ENCODE peak calls at places on chromosomes 13 and 19, in five cellular contexts. Y, B, W, C and V are unnamed samples.

GRCh38 chr19:27676334-27676733 is 1536.6 kb downstream of the UQCRFS1 start:
- DNase-seq in B (no peak), W (no peak), C (no peak), Y (no peak), V (no peak)

GRCh38 chr13:50081899-50082425 is 66.7 kb downstream of the KCNRG start:
- DNase-seq in C (peak), W (peak), B (peak), Y (peak), V (peak)

GRCh38 chr19:1846517-1847205 is 1.6 kb downstream of the REXO1 start:
- DNase-seq in B (no peak), Y (no peak), C (no peak), W (no peak), V (no peak)

GRCh38 chr19:33177417-33177976 is 16.6 kb upstream of the LRP3 start:
- DNase-seq in C (peak), W (no peak), B (no peak), Y (no peak), V (peak)

GRCh38 chr19:53193534-53194222 is 520 bp upstream of the ZNF665 start:
- DNase-seq in B (no peak), Y (no peak), C (no peak), W (no peak), V (no peak)

GRCh38 chr13:31699650-31700049 is 39.7 kb upstream of the RXFP2 start:
- DNase-seq in W (no peak), C (no peak), Y (no peak), B (no peak), V (peak)

GRCh38 chr13:60629158-60629557 is 232.1 kb downstream of the TDRD3 start:
- DNase-seq in C (no peak), B (no peak), Y (no peak), W (no peak), V (no peak)

GRCh38 chr13:106500450-106500849 is 35.0 kb downstream of the EFNB2 start:
- DNase-seq in Y (no peak), C (no peak), B (peak), W (no peak), V (no peak)

GRCh38 chr13:50616101-50616500 is 227.4 kb downstream of the DLEU7 start:
- DNase-seq in W (peak), C (no peak), Y (no peak), B (peak), V (no peak)

GRCh38 chr19:3369337-3370213 is 3.2 kb downstream of the NFIC start:
- DNase-seq in Y (peak), C (no peak), B (peak), W (peak), V (no peak)

GRCh38 chr19:46608178-46608577 is 7.0 kb downstream of the CALM3 start:
- DNase-seq in W (no peak), Y (no peak), B (no peak), C (no peak), V (no peak)

GRCh38 chr13:20190481-20191310 is 2.0 kb downstream of the GJB2 start:
- DNase-seq in B (peak), Y (no peak), C (no peak), W (peak), V (no peak)

GRCh38 chr13:33348366-33348765 is 62.8 kb upstream of the STARD13 start:
- DNase-seq in B (peak), W (peak), Y (no peak), C (no peak), V (peak)

GRCh38 chr19:3187662-3188511 is 2.2 kb downstream of the NCLN start:
- DNase-seq in C (no peak), Y (no peak), W (no peak), B (no peak), V (no peak)

GRCh38 chr19:12774588-12775555 is at the start of gene HOOK2:
- DNase-seq in C (no peak), Y (no peak), B (no peak), W (no peak), V (no peak)

GRCh38 chr19:18385675-18386542 is at the start of gene GDF15:
- DNase-seq in B (peak), Y (no peak), C (peak), W (peak), V (peak)

DNA sequence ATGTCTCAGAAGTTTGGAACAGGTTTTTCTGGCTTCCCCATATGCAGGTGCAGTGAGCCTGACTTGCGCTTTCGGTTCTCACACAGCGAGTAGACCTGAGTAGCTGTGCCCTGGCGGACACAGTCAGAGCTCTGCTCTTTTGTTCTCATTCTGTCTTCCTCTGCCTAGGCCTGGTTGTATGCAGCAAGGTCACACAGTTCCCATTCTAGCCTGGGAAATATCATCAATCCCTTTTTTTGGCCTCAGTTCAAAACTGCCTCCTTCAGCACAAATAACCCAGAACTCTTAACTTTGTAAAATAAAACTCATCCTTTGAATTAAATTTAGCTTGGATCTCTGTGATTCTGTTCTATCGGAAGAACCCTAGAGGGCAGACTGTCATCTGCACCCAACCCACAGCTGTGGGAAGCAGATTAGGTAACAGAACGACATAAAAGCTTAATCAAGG is 10.2 kb downstream of the OXGR1 start:
- DNase-seq in W (no peak), C (no peak), Y (no peak), B (no peak), V (no peak)
- TF ChIP-seq CTCF in W (peak), C (no peak), Y (peak), B (peak), V (no peak)

DNA sequence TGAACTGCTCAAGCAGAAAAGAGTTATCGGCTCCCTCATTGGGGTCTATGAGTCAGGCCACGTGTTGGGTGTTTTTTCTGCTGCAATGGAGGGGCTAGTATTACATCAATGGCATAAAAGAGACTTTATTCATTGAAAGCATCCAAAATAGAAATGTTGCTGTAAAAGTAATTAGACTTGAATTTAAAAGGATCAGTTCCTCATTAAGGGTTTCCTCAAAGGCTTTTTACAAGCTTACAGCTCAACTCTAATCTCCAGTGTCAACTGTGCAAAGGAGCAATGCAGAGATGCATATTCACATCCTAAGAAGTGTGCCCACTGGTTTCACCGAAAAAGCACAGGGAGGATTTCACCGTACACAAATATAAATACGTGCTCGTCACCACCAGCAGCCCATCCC is 300.3 kb downstream of the FOXO1 start:
- DNase-seq in B (no peak), C (no peak), Y (no peak), W (no peak), V (no peak)
- TF ChIP-seq CTCF in B (no peak), C (no peak), Y (no peak), W (no peak), V (no peak)

GRCh38 chr19:8526345-8527062 is 12.5 kb upstream of the ZNF414 start:
- DNase-seq in W (peak), C (peak), B (peak), Y (peak), V (peak)

GRCh38 chr19:8530061-8530679 is 16.2 kb upstream of the ZNF414 start:
- DNase-seq in B (no peak), C (no peak), W (no peak), Y (no peak), V (no peak)

GRCh38 chr19:8529369-8530006 is 15.5 kb upstream of the ZNF414 start:
- DNase-seq in B (no peak), W (no peak), Y (no peak), C (no peak), V (no peak)

GRCh38 chr19:8528500-8528899 is 14.5 kb upstream of the ZNF414 start:
- DNase-seq in Y (no peak), B (no peak), W (no peak), C (no peak), V (no peak)

GRCh38 chr19:8525401-8525684 is 11.4 kb upstream of the ZNF414 start:
- DNase-seq in Y (no peak), B (no peak), C (no peak), W (no peak), V (no peak)
- TF ChIP-seq CTCF in Y (no peak), B (peak), C (no peak), W (peak), V (peak)

DNA sequence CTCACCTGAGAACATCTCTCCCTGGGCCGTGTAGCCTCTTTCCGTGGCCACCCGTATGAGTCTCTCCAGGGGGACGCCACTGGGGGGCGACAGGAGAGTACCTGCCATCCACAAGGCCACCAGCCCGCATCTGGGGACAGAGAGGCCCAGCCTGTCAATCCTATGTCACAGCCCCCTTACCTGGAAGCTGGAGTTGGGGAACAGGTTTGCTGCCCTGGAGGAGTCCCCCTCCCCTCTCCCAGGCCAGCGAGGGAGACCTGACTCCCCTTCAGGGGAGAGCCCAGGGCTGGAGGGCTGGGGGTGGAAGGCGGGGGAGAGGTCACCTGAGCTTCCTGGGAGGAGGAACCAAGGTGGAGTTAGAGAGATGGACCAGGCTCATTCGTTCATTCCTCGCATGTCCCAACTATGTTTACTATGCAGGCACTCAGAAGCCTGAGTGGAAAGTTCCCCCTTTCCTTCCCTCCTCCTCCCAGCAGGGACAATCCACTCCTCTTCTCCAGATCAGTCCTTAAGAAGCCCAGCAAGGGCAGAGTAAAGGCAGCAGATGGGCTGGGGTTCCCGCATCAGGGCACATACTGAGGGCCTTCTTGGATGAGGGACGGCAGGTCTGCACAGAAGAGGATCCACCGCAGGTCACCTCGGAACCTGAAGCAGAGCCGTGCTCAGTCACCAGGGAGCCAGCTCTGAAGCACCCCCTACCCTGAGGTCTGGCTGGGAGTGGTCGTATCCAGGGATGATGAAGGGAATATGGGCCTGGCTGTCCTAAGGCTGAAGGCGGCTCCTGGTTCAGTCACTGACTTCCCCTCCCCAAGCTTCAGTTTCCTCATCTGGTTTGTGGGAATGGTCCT is 5.5 kb downstream of the ACTMAP start:
- DNase-seq in Y (no peak), B (peak), W (no peak), C (no peak), V (no peak)
- TF ChIP-seq CTCF in Y (no peak), B (no peak), W (no peak), C (peak), V (no peak)

GRCh38 chr19:48274938-48275337 is 5.1 kb downstream of the ZNF114 start:
- DNase-seq in B (no peak), C (no peak), W (no peak), Y (no peak), V (no peak)

GRCh38 chr19:48274173-48274572 is 4.3 kb downstream of the ZNF114 start:
- DNase-seq in B (peak), C (no peak), Y (no peak), W (peak), V (no peak)

GRCh38 chr19:48271531-48272151 is 1.8 kb downstream of the ZNF114 start:
- DNase-seq in W (peak), Y (peak), C (peak), B (peak), V (no peak)
- TF ChIP-seq CTCF in W (no peak), Y (no peak), C (no peak), B (no peak), V (no peak)